ENCODE peak calls at places on chromosomes 12 and 14, in six cellular contexts. L, U, F, W, T and B are unnamed samples.

GRCh38 chr12:119486599-119487154 is 106.9 kb upstream of the TMEM233 start:
- DNase-seq in L (no peak), U (no peak), F (no peak), W (no peak), T (no peak), B (no peak)

GRCh38 chr14:99550387-99550992 is 53.5 kb downstream of the CCDC85C start:
- DNase-seq in L (no peak), U (no peak), F (no peak), W (no peak), T (no peak), B (no peak)

GRCh38 chr12:15001733-15002471 is 29.1 kb downstream of the PDE6H start:
- DNase-seq in L (peak), U (peak), F (no peak), W (no peak), T (no peak), B (no peak)

GRCh38 chr12:64746663-64747062 is 12.5 kb downstream of the GNS start:
- DNase-seq in L (no peak), U (no peak), F (no peak), W (no peak), T (no peak), B (no peak)

GRCh38 chr12:39127401-39127800 is 222.0 kb upstream of the CPNE8 start:
- DNase-seq in L (no peak), U (no peak), F (no peak), W (no peak), T (peak), B (no peak)

GRCh38 chr12:53695148-53696138 is 19.6 kb upstream of the ATP5MC2 start:
- DNase-seq in L (no peak), U (no peak), F (no peak), W (no peak), T (peak), B (no peak)

GRCh38 chr14:68792022-68792829 is 641 bp downstream of the ZFP36L1 start:
- DNase-seq in L (no peak), U (no peak), F (peak), W (no peak), T (peak), B (no peak)

GRCh38 chr12:22266101-22266500 is 68.4 kb downstream of the ST8SIA1 start:
- DNase-seq in L (no peak), U (no peak), F (no peak), W (no peak), T (no peak), B (no peak)

GRCh38 chr12:108637222-108637621 is 3.5 kb upstream of the SELPLG start:
- DNase-seq in L (no peak), U (no peak), F (no peak), W (no peak), T (no peak), B (no peak)

GRCh38 chr14:52115286-52115685 is 46.4 kb upstream of the NID2 start:
- DNase-seq in L (no peak), U (no peak), F (no peak), W (no peak), T (no peak), B (no peak)

GRCh38 chr12:91109148-91109564 is 2.1 kb downstream of the LUM start:
- DNase-seq in L (peak), U (peak), F (peak), W (no peak), T (peak), B (peak)

GRCh38 chr14:94654071-94654974 is 42.1 kb downstream of the SERPINA3 start:
- DNase-seq in L (no peak), U (no peak), F (peak), W (no peak), T (no peak), B (no peak)

GRCh38 chr12:122097641-122098364 is 19.2 kb downstream of the MLXIP start:
- DNase-seq in L (peak), U (peak), F (peak), W (no peak), T (peak), B (peak)

GRCh38 chr12:127263621-127264020 is 1003.3 kb upstream of the TMEM132C start:
- DNase-seq in L (no peak), U (no peak), F (no peak), W (no peak), T (no peak), B (no peak)

GRCh38 chr14:54349713-54350112 is 47.1 kb upstream of the CDKN3 start:
- DNase-seq in L (no peak), U (no peak), F (no peak), W (no peak), T (no peak), B (no peak)

GRCh38 chr12:117097159-117097558 is 2.1 kb downstream of the TESC start:
- DNase-seq in L (no peak), U (no peak), F (no peak), W (no peak), T (no peak), B (peak)

GRCh38 chr14:94290197-94290596 is 2.9 kb downstream of the SERPINA10 start:
- DNase-seq in L (no peak), U (no peak), F (no peak), W (no peak), T (no peak), B (peak)

GRCh38 chr12:54390176-54390667 is 5.7 kb upstream of the ZNF385A start:
- DNase-seq in L (no peak), U (no peak), F (no peak), W (no peak), T (no peak), B (no peak)

GRCh38 chr12:46446645-46447044 is 74.1 kb upstream of the SLC38A2 start:
- DNase-seq in L (no peak), U (no peak), F (no peak), W (no peak), T (no peak), B (no peak)

GRCh38 chr12:39451977-39452376 is 9.1 kb upstream of the KIF21A start:
- DNase-seq in L (no peak), U (no peak), F (no peak), W (no peak), T (no peak), B (no peak)

GRCh38 chr12:116331876-116332275 is 54.4 kb upstream of the MED13L start:
- DNase-seq in L (no peak), U (no peak), F (no peak), W (no peak), T (no peak), B (no peak)

GRCh38 chr14:23174266-23174665 is 9.2 kb downstream of the SLC7A8 start:
- DNase-seq in L (no peak), U (no peak), F (no peak), W (no peak), T (no peak), B (no peak)

GRCh38 chr14:72291908-72292688 is 359.9 kb downstream of the RGS6 start:
- DNase-seq in L (no peak), U (peak), F (peak), W (no peak), T (peak), B (no peak)

GRCh38 chr14:68935761-68936209 is 43.3 kb downstream of the ACTN1 start:
- DNase-seq in L (no peak), U (peak), F (peak), W (no peak), T (no peak), B (peak)

GRCh38 chr14:72779679-72780078 is 114.2 kb downstream of the DPF3 start:
- DNase-seq in L (no peak), U (no peak), F (no peak), W (no peak), T (no peak), B (no peak)

GRCh38 chr12:102144221-102144620 is 24.2 kb downstream of the PARPBP start:
- DNase-seq in L (no peak), U (no peak), F (no peak), W (no peak), T (no peak), B (no peak)

GRCh38 chr12:52952082-52952801 is 3.3 kb downstream of the KRT18 start:
- DNase-seq in L (no peak), U (no peak), F (peak), W (no peak), T (peak), B (peak)

GRCh38 chr14:82657186-82657675 is 1123.6 kb upstream of the SEL1L start:
- DNase-seq in L (no peak), U (no peak), F (no peak), W (no peak), T (no peak), B (no peak)

GRCh38 chr12:18907793-18908580 is 170.1 kb downstream of the CAPZA3 start:
- DNase-seq in L (no peak), U (peak), F (no peak), W (no peak), T (no peak), B (no peak)

GRCh38 chr12:62882696-62883095 is 52.3 kb downstream of the PPM1H start:
- DNase-seq in L (no peak), U (no peak), F (no peak), W (no peak), T (no peak), B (no peak)

GRCh38 chr14:105311838-105312237 is 2.7 kb upstream of the PACS2 start:
- DNase-seq in L (no peak), U (no peak), F (no peak), W (no peak), T (no peak), B (no peak)

GRCh38 chr12:70982286-70982685 is 61.7 kb upstream of the PTPRR start:
- DNase-seq in L (no peak), U (no peak), F (no peak), W (no peak), T (no peak), B (no peak)

GRCh38 chr12:128819293-128820144 is 4.2 kb downstream of the SLC15A4 start:
- DNase-seq in L (peak), U (no peak), F (no peak), W (no peak), T (no peak), B (no peak)

GRCh38 chr12:62098131-62098530 is 162.1 kb upstream of the USP15 start:
- DNase-seq in L (no peak), U (no peak), F (no peak), W (no peak), T (peak), B (no peak)

GRCh38 chr14:79044894-79045624 is 874.9 kb downstream of the NRXN3 start:
- DNase-seq in L (no peak), U (no peak), F (no peak), W (no peak), T (peak), B (no peak)

GRCh38 chr12:32139064-32139421 is 32.4 kb downstream of the BICD1 start:
- DNase-seq in L (no peak), U (no peak), F (no peak), W (no peak), T (no peak), B (no peak)

GRCh38 chr12:6363330-6364036 is 11.9 kb downstream of the SCNN1A start:
- DNase-seq in L (peak), U (peak), F (peak), W (no peak), T (peak), B (peak)

GRCh38 chr12:43696154-43696553 is 62.4 kb downstream of the PUS7L start:
- DNase-seq in L (no peak), U (no peak), F (no peak), W (no peak), T (no peak), B (no peak)

GRCh38 chr12:120849765-120850164 is 54.4 kb downstream of the SPPL3 start:
- DNase-seq in L (peak), U (no peak), F (no peak), W (no peak), T (peak), B (no peak)

GRCh38 chr12:50505945-50506344 is 1.2 kb downstream of the DIP2B start:
- DNase-seq in L (no peak), U (peak), F (no peak), W (no peak), T (no peak), B (no peak)

GRCh38 chr12:50505386-50505827 is 622 bp downstream of the DIP2B start:
- DNase-seq in L (no peak), U (peak), F (peak), W (no peak), T (no peak), B (peak)

GRCh38 chr12:50506753-50507473 is 2.1 kb downstream of the DIP2B start:
- DNase-seq in L (no peak), U (no peak), F (no peak), W (no peak), T (no peak), B (no peak)

GRCh38 chr12:50507474-50507838 is 2.7 kb downstream of the DIP2B start:
- DNase-seq in L (no peak), U (no peak), F (no peak), W (no peak), T (no peak), B (no peak)

GRCh38 chr12:50504798-50505385 is at the start of gene DIP2B:
- DNase-seq in L (peak), U (peak), F (peak), W (peak), T (peak), B (peak)
- TF ChIP-seq POLR2A in L (peak), U (no peak), F (peak), W (no peak), T (peak), B (peak)

GRCh38 chr14:101808020-101808641 is 46.6 kb downstream of the PPP2R5C start:
- DNase-seq in L (no peak), U (no peak), F (peak), W (no peak), T (peak), B (no peak)
- TF ChIP-seq CTCF in L (no peak), U (no peak), F (no peak), W (no peak), T (no peak), B (no peak)

GRCh38 chr14:34875031-34875922 is at the start of gene BAZ1A:
- DNase-seq in L (peak), U (peak), F (peak), W (no peak), T (peak), B (peak)
- TF ChIP-seq POLR2A in L (peak), U (no peak), F (peak), W (peak), T (peak), B (peak)

GRCh38 chr12:45305904-45306303 is 90.0 kb downstream of the ANO6 start:
- DNase-seq in L (peak), U (peak), F (no peak), W (no peak), T (no peak), B (no peak)

GRCh38 chr12:45314770-45315169 is 98.9 kb downstream of the ANO6 start:
- DNase-seq in L (no peak), U (no peak), F (no peak), W (no peak), T (no peak), B (no peak)

GRCh38 chr12:45312012-45312411 is 96.1 kb downstream of the ANO6 start:
- DNase-seq in L (no peak), U (no peak), F (no peak), W (no peak), T (no peak), B (no peak)

GRCh38 chr12:45310627-45310968 is 94.7 kb downstream of the ANO6 start:
- DNase-seq in L (no peak), U (peak), F (no peak), W (no peak), T (no peak), B (no peak)

GRCh38 chr12:45309826-45310626 is 94.1 kb downstream of the ANO6 start:
- DNase-seq in L (no peak), U (no peak), F (no peak), W (no peak), T (no peak), B (no peak)
- TF ChIP-seq CTCF in L (no peak), U (no peak), F (no peak), W (no peak), T (no peak), B (no peak)

DNA sequence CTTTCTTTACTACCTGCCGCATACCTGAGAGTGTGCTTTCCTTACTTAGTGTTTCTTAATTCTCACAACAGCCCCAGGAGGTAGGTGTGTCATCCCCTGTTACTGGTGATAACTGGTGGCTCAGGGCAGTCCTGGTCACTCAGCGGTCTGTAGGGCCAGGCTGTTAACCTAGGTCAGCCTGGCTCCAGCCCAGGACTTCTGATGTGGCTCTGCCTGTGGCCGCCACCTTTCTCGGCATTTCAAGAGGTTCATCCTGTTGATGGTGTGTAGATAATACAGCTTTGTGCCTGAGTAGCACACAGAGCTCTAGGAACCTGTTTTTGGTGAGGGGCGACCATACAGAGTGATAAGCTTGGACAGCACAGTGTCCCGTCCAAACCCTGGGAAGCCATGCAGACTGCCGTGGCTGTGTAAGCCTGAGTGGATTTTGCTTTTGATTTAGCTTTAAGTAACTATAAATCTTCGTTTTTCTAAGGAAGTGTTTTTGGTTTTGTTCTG is 11.9 kb upstream of the DNAH10 start:
- DNase-seq in L (no peak), U (no peak), F (no peak), W (no peak), T (no peak), B (no peak)
- TF ChIP-seq POLR2A in L (no peak), U (no peak), F (no peak), W (no peak), T (no peak), B (no peak)

GRCh38 chr12:124831590-124831989 is 32.1 kb downstream of the SCARB1 start:
- DNase-seq in L (no peak), U (no peak), F (no peak), W (no peak), T (no peak), B (no peak)

GRCh38 chr12:124834822-124835221 is 28.8 kb downstream of the SCARB1 start:
- DNase-seq in L (no peak), U (no peak), F (no peak), W (no peak), T (no peak), B (no peak)

GRCh38 chr12:124835652-124836410 is 27.8 kb downstream of the SCARB1 start:
- DNase-seq in L (no peak), U (no peak), F (no peak), W (no peak), T (no peak), B (no peak)

GRCh38 chr12:124832856-124833255 is 30.8 kb downstream of the SCARB1 start:
- DNase-seq in L (no peak), U (no peak), F (no peak), W (no peak), T (no peak), B (no peak)

GRCh38 chr12:124833693-124834122 is 30.0 kb downstream of the SCARB1 start:
- DNase-seq in L (peak), U (no peak), F (no peak), W (no peak), T (no peak), B (no peak)
- TF ChIP-seq CTCF in L (no peak), U (no peak), F (no peak), W (no peak), T (no peak), B (no peak)

GRCh38 chr12:124531906-124532305 is 35.5 kb downstream of the NCOR2 start:
- DNase-seq in L (no peak), U (no peak), F (no peak), W (no peak), T (no peak), B (no peak)

GRCh38 chr12:124532331-124532750 is 35.1 kb downstream of the NCOR2 start:
- DNase-seq in L (no peak), U (peak), F (no peak), W (no peak), T (no peak), B (no peak)

GRCh38 chr12:124530637-124531263 is 36.7 kb downstream of the NCOR2 start:
- DNase-seq in L (no peak), U (peak), F (no peak), W (no peak), T (no peak), B (no peak)

GRCh38 chr12:124529595-124530276 is 37.7 kb downstream of the NCOR2 start:
- DNase-seq in L (no peak), U (no peak), F (no peak), W (no peak), T (no peak), B (no peak)

GRCh38 chr12:124531281-124531745 is 36.1 kb downstream of the NCOR2 start:
- DNase-seq in L (no peak), U (peak), F (no peak), W (no peak), T (no peak), B (no peak)
- TF ChIP-seq POLR2A in L (no peak), U (no peak), F (no peak), W (no peak), T (no peak), B (no peak)

GRCh38 chr12:56636118-56636674 is 6.1 kb upstream of the BAZ2A start:
- DNase-seq in L (peak), U (peak), F (peak), W (no peak), T (peak), B (peak)
- TF ChIP-seq CTCF in L (no peak), U (no peak), F (no peak), W (no peak), T (no peak), B (no peak)

DNA sequence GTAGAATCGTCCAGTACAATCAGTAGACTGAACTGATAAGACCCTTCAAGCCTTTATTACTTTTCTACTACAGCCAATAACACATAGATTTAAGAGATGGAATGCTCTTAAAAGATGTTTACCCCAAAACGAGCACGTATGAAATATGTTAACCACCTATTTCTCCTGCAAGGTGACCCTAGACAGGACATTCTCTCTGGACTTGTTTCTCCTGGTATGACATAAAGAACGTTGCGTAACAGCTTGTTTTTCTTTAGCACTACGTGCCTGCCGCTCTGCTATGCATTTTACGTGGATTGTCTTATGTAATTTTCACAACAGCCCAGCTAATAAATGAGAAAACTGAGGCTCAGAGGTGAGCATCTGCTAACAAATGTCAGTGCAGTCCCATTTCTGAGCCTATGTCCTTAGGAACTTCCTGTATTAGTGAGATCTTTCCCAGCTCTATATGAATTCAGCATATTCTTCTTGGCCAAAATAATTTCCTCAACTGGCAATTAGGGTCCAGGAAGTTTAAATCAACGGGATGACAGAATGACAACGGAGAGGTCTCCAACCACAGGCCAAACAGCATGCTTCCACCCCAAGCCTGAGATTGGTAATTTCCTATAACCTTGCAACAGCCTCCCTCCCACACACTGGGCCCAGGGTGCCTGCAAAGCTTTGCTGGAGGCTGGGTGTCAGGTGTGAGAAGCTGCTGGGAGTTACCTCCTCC is 3.7 kb downstream of the NFKBIA start:
- DNase-seq in L (peak), U (no peak), F (no peak), W (no peak), T (no peak), B (peak)
- TF ChIP-seq POLR2A in L (peak), U (no peak), F (peak), W (no peak), T (no peak), B (peak)